ENCODE peak calls at places on chromosomes 4 and X, in five cellular contexts. One of them, this sample, is unnamed.

GRCh38 chr4:7381221-7381889 is 53.4 kb downstream of the PSAPL1 start:
- DNase-seq in sigmoid colon: peak; percentile 50
- DNase-seq in SJSA1: no peak
- DNase-seq in pancreas: peak; percentile 33
- DNase-seq in CD8-positive, alpha-beta T cell: no peak
- DNase-seq in this sample: no peak

GRCh38 chr4:133151681-133152329 is 2.7 kb downstream of the PCDH10 start:
- DNase-seq in SJSA1: no peak
- DNase-seq in CD8-positive, alpha-beta T cell: no peak
- DNase-seq in pancreas: peak; percentile 52
- DNase-seq in sigmoid colon: peak; percentile 62
- DNase-seq in this sample: no peak

GRCh38 chrX:37060999-37061398 is 52.8 kb downstream of the FAM47C start:
- DNase-seq in CD8-positive, alpha-beta T cell: no peak
- DNase-seq in pancreas: no peak
- DNase-seq in SJSA1: no peak
- DNase-seq in sigmoid colon: no peak
- DNase-seq in this sample: peak; percentile 17

GRCh38 chr4:8905773-8906667 is 34.4 kb upstream of the HMX1 start:
- DNase-seq in pancreas: peak; percentile 48
- DNase-seq in SJSA1: peak; percentile 9
- DNase-seq in CD8-positive, alpha-beta T cell: no peak
- DNase-seq in sigmoid colon: peak; percentile 62
- DNase-seq in this sample: no peak

GRCh38 chr4:184457530-184458249 is 16.7 kb downstream of the IRF2 start:
- DNase-seq in SJSA1: no peak
- DNase-seq in pancreas: no peak
- DNase-seq in CD8-positive, alpha-beta T cell: no peak
- DNase-seq in sigmoid colon: no peak
- DNase-seq in this sample: no peak

GRCh38 chr4:174349156-174349555 is 65.4 kb downstream of the CEP44 start:
- DNase-seq in sigmoid colon: no peak
- DNase-seq in SJSA1: no peak
- DNase-seq in pancreas: no peak
- DNase-seq in CD8-positive, alpha-beta T cell: no peak
- DNase-seq in this sample: no peak

GRCh38 chr4:123299212-123299651 is 97.4 kb upstream of the SPRY1 start:
- DNase-seq in sigmoid colon: no peak
- DNase-seq in CD8-positive, alpha-beta T cell: no peak
- DNase-seq in SJSA1: no peak
- DNase-seq in pancreas: no peak
- DNase-seq in this sample: no peak

GRCh38 chr4:91113130-91113706 is 986.0 kb downstream of the CCSER1 start:
- DNase-seq in SJSA1: no peak
- DNase-seq in sigmoid colon: no peak
- DNase-seq in CD8-positive, alpha-beta T cell: no peak
- DNase-seq in pancreas: no peak
- DNase-seq in this sample: peak; percentile 32

GRCh38 chrX:120446503-120446902 is 22.6 kb downstream of the LAMP2 start:
- DNase-seq in SJSA1: no peak
- DNase-seq in pancreas: no peak
- DNase-seq in CD8-positive, alpha-beta T cell: no peak
- DNase-seq in sigmoid colon: no peak
- DNase-seq in this sample: no peak

GRCh38 chr4:108272566-108272965 is 103.8 kb upstream of the LEF1 start:
- DNase-seq in sigmoid colon: no peak
- DNase-seq in CD8-positive, alpha-beta T cell: no peak
- DNase-seq in SJSA1: peak; percentile 48
- DNase-seq in pancreas: no peak
- DNase-seq in this sample: no peak

GRCh38 chr4:183492791-183493221 is 12.1 kb upstream of the ING2 start:
- DNase-seq in SJSA1: no peak
- DNase-seq in CD8-positive, alpha-beta T cell: no peak
- DNase-seq in sigmoid colon: no peak
- DNase-seq in pancreas: no peak
- DNase-seq in this sample: no peak

GRCh38 chr4:98865059-98865458 is 63.9 kb downstream of the EIF4E start:
- DNase-seq in sigmoid colon: no peak
- DNase-seq in pancreas: no peak
- DNase-seq in SJSA1: no peak
- DNase-seq in CD8-positive, alpha-beta T cell: no peak
- DNase-seq in this sample: no peak

GRCh38 chr4:161990721-161991120 is 173.1 kb downstream of the FSTL5 start:
- DNase-seq in pancreas: no peak
- DNase-seq in sigmoid colon: no peak
- DNase-seq in SJSA1: no peak
- DNase-seq in CD8-positive, alpha-beta T cell: no peak
- DNase-seq in this sample: no peak

GRCh38 chrX:110745288-110745687 is 50.3 kb downstream of the CHRDL1 start:
- DNase-seq in SJSA1: no peak
- DNase-seq in CD8-positive, alpha-beta T cell: no peak
- DNase-seq in sigmoid colon: no peak
- DNase-seq in pancreas: no peak
- DNase-seq in this sample: no peak

GRCh38 chr4:186414365-186414764 is 141.0 kb downstream of the MTNR1A start:
- DNase-seq in SJSA1: no peak
- DNase-seq in pancreas: no peak
- DNase-seq in sigmoid colon: no peak
- DNase-seq in CD8-positive, alpha-beta T cell: no peak
- DNase-seq in this sample: no peak

GRCh38 chrX:148380614-148381561 is 119.5 kb upstream of the AFF2 start:
- DNase-seq in pancreas: no peak
- DNase-seq in CD8-positive, alpha-beta T cell: peak; percentile 21
- DNase-seq in SJSA1: no peak
- DNase-seq in sigmoid colon: no peak
- DNase-seq in this sample: no peak

GRCh38 chrX:25144043-25144940 is 128.5 kb upstream of the ARX start:
- DNase-seq in CD8-positive, alpha-beta T cell: peak; percentile 35
- DNase-seq in sigmoid colon: peak; percentile 72
- DNase-seq in pancreas: peak; percentile 84
- DNase-seq in SJSA1: peak; percentile 41
- DNase-seq in this sample: peak; percentile 12

GRCh38 chr4:182885022-182885737 is 32.0 kb downstream of the DCTD start:
- DNase-seq in CD8-positive, alpha-beta T cell: no peak
- DNase-seq in pancreas: no peak
- DNase-seq in sigmoid colon: peak; percentile 6
- DNase-seq in SJSA1: no peak
- DNase-seq in this sample: no peak

GRCh38 chr4:16677545-16677944 is 220.9 kb downstream of the LDB2 start:
- DNase-seq in sigmoid colon: no peak
- DNase-seq in pancreas: no peak
- DNase-seq in CD8-positive, alpha-beta T cell: no peak
- DNase-seq in SJSA1: no peak
- DNase-seq in this sample: no peak

GRCh38 chr4:12636191-12636590 is 847.9 kb downstream of the RAB28 start:
- DNase-seq in CD8-positive, alpha-beta T cell: no peak
- DNase-seq in sigmoid colon: no peak
- DNase-seq in SJSA1: no peak
- DNase-seq in pancreas: no peak
- DNase-seq in this sample: no peak

GRCh38 chr4:17788956-17789355 is 7.5 kb upstream of the FAM184B start:
- DNase-seq in SJSA1: no peak
- DNase-seq in pancreas: no peak
- DNase-seq in sigmoid colon: no peak
- DNase-seq in CD8-positive, alpha-beta T cell: no peak
- DNase-seq in this sample: no peak

GRCh38 chr4:16931906-16932305 is 33.5 kb upstream of the LDB2 start:
- DNase-seq in SJSA1: no peak
- DNase-seq in sigmoid colon: no peak
- DNase-seq in CD8-positive, alpha-beta T cell: no peak
- DNase-seq in pancreas: no peak
- DNase-seq in this sample: no peak

GRCh38 chr4:181647396-181648107 is 595.6 kb upstream of the TENM3 start:
- DNase-seq in SJSA1: no peak
- DNase-seq in pancreas: no peak
- DNase-seq in CD8-positive, alpha-beta T cell: no peak
- DNase-seq in sigmoid colon: no peak
- DNase-seq in this sample: no peak

GRCh38 chr4:156974264-156974663 is 2.7 kb upstream of the PDGFC start:
- DNase-seq in CD8-positive, alpha-beta T cell: no peak
- DNase-seq in sigmoid colon: no peak
- DNase-seq in SJSA1: peak; percentile 55
- DNase-seq in pancreas: no peak
- DNase-seq in this sample: no peak

GRCh38 chr4:140156529-140157171 is 2.7 kb upstream of the MAML3 start:
- DNase-seq in CD8-positive, alpha-beta T cell: peak; percentile 7
- DNase-seq in pancreas: no peak
- DNase-seq in sigmoid colon: no peak
- DNase-seq in SJSA1: no peak
- DNase-seq in this sample: no peak

GRCh38 chr4:159175165-159175988 is 72.5 kb downstream of the RAPGEF2 start:
- DNase-seq in SJSA1: peak; percentile 84
- DNase-seq in CD8-positive, alpha-beta T cell: peak; percentile 59
- DNase-seq in sigmoid colon: peak; percentile 80
- DNase-seq in pancreas: no peak
- DNase-seq in this sample: peak; percentile 74

GRCh38 chr4:159177265-159178146 is 74.6 kb downstream of the RAPGEF2 start:
- DNase-seq in SJSA1: no peak
- DNase-seq in sigmoid colon: no peak
- DNase-seq in pancreas: no peak
- DNase-seq in CD8-positive, alpha-beta T cell: no peak
- DNase-seq in this sample: no peak

GRCh38 chr4:159174645-159175147 is 71.8 kb downstream of the RAPGEF2 start:
- DNase-seq in SJSA1: no peak
- DNase-seq in pancreas: no peak
- DNase-seq in sigmoid colon: no peak
- DNase-seq in CD8-positive, alpha-beta T cell: no peak
- DNase-seq in this sample: no peak

GRCh38 chr4:159178147-159178541 is 75.3 kb downstream of the RAPGEF2 start:
- DNase-seq in pancreas: no peak
- DNase-seq in sigmoid colon: no peak
- DNase-seq in SJSA1: no peak
- DNase-seq in CD8-positive, alpha-beta T cell: no peak
- DNase-seq in this sample: no peak

DNA sequence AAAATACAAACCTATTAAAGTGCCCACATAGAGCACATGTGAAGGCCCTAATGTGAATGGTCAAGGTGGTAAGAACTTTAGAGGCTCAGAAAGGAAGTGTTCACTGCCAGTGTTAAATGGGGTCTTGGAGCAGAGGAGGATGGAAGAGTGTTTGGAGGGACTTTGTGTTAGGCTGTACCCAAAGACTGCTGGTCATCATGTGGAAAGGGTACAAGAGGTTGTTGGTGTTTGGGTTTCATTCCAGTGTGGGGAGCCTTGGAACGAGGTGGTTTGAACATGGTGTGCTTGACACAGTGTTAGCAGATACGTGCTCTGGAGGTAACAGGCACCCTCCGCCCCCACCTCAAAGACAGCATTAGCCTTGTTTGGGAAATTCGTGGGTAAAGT is 73.1 kb downstream of the RAPGEF2 start:
- DNase-seq in SJSA1: no peak
- DNase-seq in pancreas: no peak
- DNase-seq in CD8-positive, alpha-beta T cell: no peak
- DNase-seq in sigmoid colon: no peak
- DNase-seq in this sample: no peak
- H3K4me1 ChIP-seq in SJSA1: peaks cover 44% of the 10 kb centered on the region
- H3K4me1 ChIP-seq in pancreas: peaks cover 11% of the 10 kb centered on the region
- H3K4me1 ChIP-seq in CD8-positive, alpha-beta T cell: peaks cover 7% of the 10 kb centered on the region
- H3K4me1 ChIP-seq in sigmoid colon: peaks cover 59% of the 10 kb centered on the region
- H3K4me1 ChIP-seq in this sample: peaks cover 3% of the 10 kb centered on the region

DNA sequence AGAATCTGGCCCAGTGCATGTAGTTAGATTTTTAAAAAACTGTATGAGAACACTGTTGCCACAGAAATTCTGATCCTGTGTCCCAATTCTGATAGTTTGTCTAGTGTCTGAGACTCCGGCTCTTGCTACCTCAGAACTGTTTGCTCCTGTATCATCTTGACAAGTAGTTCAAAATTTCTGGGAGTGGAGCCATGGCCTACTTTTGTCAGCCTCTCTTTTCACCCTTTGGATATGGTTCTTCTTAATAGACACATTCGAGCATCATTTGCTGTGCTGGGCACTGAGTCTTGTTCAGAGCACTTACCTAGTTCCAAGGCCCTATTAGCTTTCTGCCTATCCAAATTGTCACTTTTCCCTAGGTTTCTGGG is 46.9 kb downstream of the ATP10D start:
- DNase-seq in SJSA1: no peak
- DNase-seq in sigmoid colon: no peak
- DNase-seq in CD8-positive, alpha-beta T cell: no peak
- DNase-seq in pancreas: no peak
- DNase-seq in this sample: no peak
- H3K27ac ChIP-seq in SJSA1: peak overlapping the region; percentile 98
- H3K27ac ChIP-seq in sigmoid colon: peak overlapping the region; percentile 57
- H3K27ac ChIP-seq in CD8-positive, alpha-beta T cell: no peak overlapping the region
- H3K27ac ChIP-seq in pancreas: no peak overlapping the region
- H3K27ac ChIP-seq in this sample: no peak overlapping the region

GRCh38 chr4:94508256-94508655 is 56.5 kb downstream of the PDLIM5 start:
- DNase-seq in pancreas: no peak
- DNase-seq in sigmoid colon: no peak
- DNase-seq in CD8-positive, alpha-beta T cell: no peak
- DNase-seq in SJSA1: no peak
- DNase-seq in this sample: no peak

GRCh38 chr4:94507708-94508107 is 56.0 kb downstream of the PDLIM5 start:
- DNase-seq in sigmoid colon: no peak
- DNase-seq in CD8-positive, alpha-beta T cell: no peak
- DNase-seq in pancreas: no peak
- DNase-seq in SJSA1: no peak
- DNase-seq in this sample: peak; percentile 22

GRCh38 chr4:94507281-94507680 is 55.5 kb downstream of the PDLIM5 start:
- DNase-seq in pancreas: no peak
- DNase-seq in sigmoid colon: no peak
- DNase-seq in CD8-positive, alpha-beta T cell: no peak
- DNase-seq in SJSA1: no peak
- DNase-seq in this sample: no peak

GRCh38 chr4:94508841-94509240 is 57.1 kb downstream of the PDLIM5 start:
- DNase-seq in sigmoid colon: no peak
- DNase-seq in CD8-positive, alpha-beta T cell: no peak
- DNase-seq in pancreas: no peak
- DNase-seq in SJSA1: no peak
- DNase-seq in this sample: no peak

GRCh38 chr4:94506822-94507221 is 55.1 kb downstream of the PDLIM5 start:
- DNase-seq in CD8-positive, alpha-beta T cell: no peak
- DNase-seq in SJSA1: no peak
- DNase-seq in sigmoid colon: no peak
- DNase-seq in pancreas: no peak
- DNase-seq in this sample: no peak
- H3K4me1 ChIP-seq in CD8-positive, alpha-beta T cell: no peaks in the 10 kb centered on the region
- H3K4me1 ChIP-seq in SJSA1: peaks cover 18% of the 10 kb centered on the region
- H3K4me1 ChIP-seq in sigmoid colon: peaks cover 63% of the 10 kb centered on the region
- H3K4me1 ChIP-seq in pancreas: peaks cover 11% of the 10 kb centered on the region
- H3K4me1 ChIP-seq in this sample: no peaks in the 10 kb centered on the region

DNA sequence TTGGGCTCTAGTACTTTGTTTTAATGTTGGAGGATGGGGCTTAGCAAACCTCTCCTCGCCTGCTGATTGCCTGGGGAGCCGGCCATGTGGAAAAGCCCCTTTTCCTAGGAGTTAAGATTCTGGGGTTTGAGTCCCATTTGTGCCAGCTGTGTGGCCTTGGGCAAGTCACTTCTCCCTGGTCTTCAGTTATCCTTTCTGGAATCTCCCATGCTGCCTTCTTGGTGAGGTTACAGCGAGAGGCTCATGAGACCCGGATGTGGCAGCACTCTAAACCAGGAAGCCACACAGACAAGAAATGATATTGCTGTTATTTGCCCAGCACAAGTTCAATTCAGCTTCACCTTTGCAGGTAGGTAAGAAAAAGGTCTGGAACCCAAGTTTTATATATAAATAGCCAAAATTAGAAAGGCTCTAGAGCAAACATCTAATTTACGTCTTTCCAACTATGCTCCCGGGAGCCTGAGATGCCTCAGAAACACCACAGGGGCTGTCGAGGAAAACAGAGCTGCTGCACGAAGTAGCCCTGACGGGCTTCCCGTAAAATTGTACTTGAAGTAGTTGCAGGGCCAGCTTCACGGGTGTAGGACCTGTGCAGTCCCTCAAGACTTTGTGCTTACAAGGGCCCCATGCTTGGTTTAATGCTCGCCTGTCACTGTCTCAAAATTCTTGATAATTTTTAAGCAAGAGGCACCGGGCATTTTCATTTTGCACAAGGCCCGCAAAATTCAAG is 8.3 kb upstream of the SASH3 start:
- DNase-seq in pancreas: no peak
- DNase-seq in CD8-positive, alpha-beta T cell: no peak
- DNase-seq in sigmoid colon: no peak
- DNase-seq in SJSA1: no peak
- DNase-seq in this sample: no peak
- H3K27ac ChIP-seq in pancreas: no peak overlapping the region
- H3K27ac ChIP-seq in CD8-positive, alpha-beta T cell: peak overlapping the region; percentile 28
- H3K27ac ChIP-seq in sigmoid colon: no peak overlapping the region
- H3K27ac ChIP-seq in SJSA1: no peak overlapping the region
- H3K27ac ChIP-seq in this sample: no peak overlapping the region